ENCODE peak calls at places on chromosomes 12 and 14, in ten cellular contexts. One of them, this sample, is unnamed.

GRCh38 chr14:26008290-26008689 is 589.5 kb downstream of the NOVA1 start:
- DNase-seq in hepatocyte: peak; percentile 8
- DNase-seq in CD8-positive, alpha-beta memory T cell: no peak
- DNase-seq in aorta: no peak
- DNase-seq in thoracic aorta: no peak
- DNase-seq in uterus: no peak
- DNase-seq in ascending aorta: no peak
- DNase-seq in breast epithelium: no peak
- DNase-seq in IMR-90: no peak
- DNase-seq in left ventricle myocardium inferior: no peak
- DNase-seq in this sample: no peak

GRCh38 chr12:109258607-109259544 is 50.2 kb downstream of the FOXN4 start:
- DNase-seq in hepatocyte: no peak
- DNase-seq in CD8-positive, alpha-beta memory T cell: no peak
- DNase-seq in aorta: no peak
- DNase-seq in thoracic aorta: no peak
- DNase-seq in uterus: no peak
- DNase-seq in ascending aorta: no peak
- DNase-seq in breast epithelium: no peak
- DNase-seq in IMR-90: no peak
- DNase-seq in left ventricle myocardium inferior: no peak
- DNase-seq in this sample: no peak

GRCh38 chr14:24852312-24853060 is 197.5 kb downstream of the STXBP6 start:
- DNase-seq in hepatocyte: no peak
- DNase-seq in CD8-positive, alpha-beta memory T cell: no peak
- DNase-seq in aorta: no peak
- DNase-seq in thoracic aorta: no peak
- DNase-seq in uterus: no peak
- DNase-seq in ascending aorta: no peak
- DNase-seq in breast epithelium: no peak
- DNase-seq in IMR-90: no peak
- DNase-seq in left ventricle myocardium inferior: no peak
- DNase-seq in this sample: no peak

GRCh38 chr14:67251573-67252226 is 10.5 kb downstream of the PALS1 start:
- DNase-seq in hepatocyte: no peak
- DNase-seq in CD8-positive, alpha-beta memory T cell: no peak
- DNase-seq in aorta: no peak
- DNase-seq in thoracic aorta: no peak
- DNase-seq in uterus: no peak
- DNase-seq in ascending aorta: no peak
- DNase-seq in breast epithelium: no peak
- DNase-seq in IMR-90: peak; percentile 70
- DNase-seq in left ventricle myocardium inferior: no peak
- DNase-seq in this sample: no peak

GRCh38 chr14:103890052-103890371 is 38.2 kb upstream of the TDRD9 start:
- DNase-seq in hepatocyte: no peak
- DNase-seq in CD8-positive, alpha-beta memory T cell: no peak
- DNase-seq in aorta: no peak
- DNase-seq in thoracic aorta: no peak
- DNase-seq in uterus: no peak
- DNase-seq in ascending aorta: no peak
- DNase-seq in breast epithelium: no peak
- DNase-seq in IMR-90: no peak
- DNase-seq in left ventricle myocardium inferior: no peak
- DNase-seq in this sample: no peak

GRCh38 chr12:21169878-21170472 is 39.0 kb downstream of the SLCO1B1 start:
- DNase-seq in hepatocyte: peak; percentile 64
- DNase-seq in CD8-positive, alpha-beta memory T cell: no peak
- DNase-seq in aorta: no peak
- DNase-seq in thoracic aorta: no peak
- DNase-seq in uterus: no peak
- DNase-seq in ascending aorta: no peak
- DNase-seq in breast epithelium: no peak
- DNase-seq in IMR-90: peak; percentile 25
- DNase-seq in left ventricle myocardium inferior: no peak
- DNase-seq in this sample: no peak

GRCh38 chr12:110993425-110993824 is 73.0 kb upstream of the MYL2 start:
- DNase-seq in hepatocyte: no peak
- DNase-seq in CD8-positive, alpha-beta memory T cell: no peak
- DNase-seq in aorta: no peak
- DNase-seq in thoracic aorta: no peak
- DNase-seq in uterus: no peak
- DNase-seq in ascending aorta: no peak
- DNase-seq in breast epithelium: no peak
- DNase-seq in IMR-90: no peak
- DNase-seq in left ventricle myocardium inferior: no peak
- DNase-seq in this sample: peak; percentile 12

GRCh38 chr14:91092095-91092494 is 21.8 kb upstream of the DGLUCY start:
- DNase-seq in hepatocyte: no peak
- DNase-seq in CD8-positive, alpha-beta memory T cell: no peak
- DNase-seq in aorta: no peak
- DNase-seq in thoracic aorta: no peak
- DNase-seq in uterus: no peak
- DNase-seq in ascending aorta: no peak
- DNase-seq in breast epithelium: no peak
- DNase-seq in IMR-90: no peak
- DNase-seq in left ventricle myocardium inferior: no peak
- DNase-seq in this sample: no peak

GRCh38 chr12:106195638-106196037 is 52.2 kb downstream of the CKAP4 start:
- DNase-seq in hepatocyte: peak; percentile 9
- DNase-seq in CD8-positive, alpha-beta memory T cell: no peak
- DNase-seq in aorta: peak; percentile 85
- DNase-seq in thoracic aorta: peak; percentile 28
- DNase-seq in uterus: peak; percentile 81
- DNase-seq in ascending aorta: no peak
- DNase-seq in breast epithelium: peak; percentile 60
- DNase-seq in IMR-90: peak; percentile 10
- DNase-seq in left ventricle myocardium inferior: peak; percentile 58
- DNase-seq in this sample: peak; percentile 90

GRCh38 chr12:116492703-116493324 is 66.4 kb upstream of the MAP1LC3B2 start:
- DNase-seq in hepatocyte: peak; percentile 50
- DNase-seq in CD8-positive, alpha-beta memory T cell: no peak
- DNase-seq in aorta: no peak
- DNase-seq in thoracic aorta: no peak
- DNase-seq in uterus: no peak
- DNase-seq in ascending aorta: no peak
- DNase-seq in breast epithelium: no peak
- DNase-seq in IMR-90: peak; percentile 81
- DNase-seq in left ventricle myocardium inferior: no peak
- DNase-seq in this sample: no peak

GRCh38 chr12:52248541-52249035 is 15.5 kb downstream of the KRT7 start:
- DNase-seq in hepatocyte: no peak
- DNase-seq in CD8-positive, alpha-beta memory T cell: no peak
- DNase-seq in aorta: no peak
- DNase-seq in thoracic aorta: no peak
- DNase-seq in uterus: no peak
- DNase-seq in ascending aorta: no peak
- DNase-seq in breast epithelium: peak; percentile 63
- DNase-seq in IMR-90: no peak
- DNase-seq in left ventricle myocardium inferior: no peak
- DNase-seq in this sample: no peak
- H3K4me1 ChIP-seq in hepatocyte: peaks cover 26% of the 10 kb centered on the region
- H3K4me1 ChIP-seq in CD8-positive, alpha-beta memory T cell: peaks cover 8% of the 10 kb centered on the region
- H3K4me1 ChIP-seq in aorta: no peaks in the 10 kb centered on the region
- H3K4me1 ChIP-seq in thoracic aorta: peaks cover 47% of the 10 kb centered on the region
- H3K4me1 ChIP-seq in uterus: peaks cover 4% of the 10 kb centered on the region
- H3K4me1 ChIP-seq in ascending aorta: peaks cover 14% of the 10 kb centered on the region
- H3K4me1 ChIP-seq in breast epithelium: peaks cover 13% of the 10 kb centered on the region
- H3K4me1 ChIP-seq in IMR-90: peaks cover 22% of the 10 kb centered on the region
- H3K4me1 ChIP-seq in left ventricle myocardium inferior: peaks cover 40% of the 10 kb centered on the region
- H3K4me1 ChIP-seq in this sample: peaks cover 24% of the 10 kb centered on the region

GRCh38 chr12:53589915-53590314 is 36.3 kb downstream of the ATF7 start:
- DNase-seq in hepatocyte: no peak
- DNase-seq in CD8-positive, alpha-beta memory T cell: no peak
- DNase-seq in aorta: no peak
- DNase-seq in thoracic aorta: no peak
- DNase-seq in uterus: no peak
- DNase-seq in ascending aorta: no peak
- DNase-seq in breast epithelium: no peak
- DNase-seq in IMR-90: no peak
- DNase-seq in left ventricle myocardium inferior: no peak
- DNase-seq in this sample: no peak

GRCh38 chr12:53590661-53591060 is 35.5 kb downstream of the ATF7 start:
- DNase-seq in hepatocyte: no peak
- DNase-seq in CD8-positive, alpha-beta memory T cell: no peak
- DNase-seq in aorta: no peak
- DNase-seq in thoracic aorta: no peak
- DNase-seq in uterus: no peak
- DNase-seq in ascending aorta: no peak
- DNase-seq in breast epithelium: no peak
- DNase-seq in IMR-90: no peak
- DNase-seq in left ventricle myocardium inferior: no peak
- DNase-seq in this sample: no peak

GRCh38 chr12:53588155-53588554 is 38.0 kb downstream of the ATF7 start:
- DNase-seq in hepatocyte: no peak
- DNase-seq in CD8-positive, alpha-beta memory T cell: no peak
- DNase-seq in aorta: no peak
- DNase-seq in thoracic aorta: no peak
- DNase-seq in uterus: no peak
- DNase-seq in ascending aorta: no peak
- DNase-seq in breast epithelium: no peak
- DNase-seq in IMR-90: no peak
- DNase-seq in left ventricle myocardium inferior: no peak
- DNase-seq in this sample: no peak

GRCh38 chr12:53591301-53592206 is 34.6 kb downstream of the ATF7 start:
- DNase-seq in hepatocyte: no peak
- DNase-seq in CD8-positive, alpha-beta memory T cell: no peak
- DNase-seq in aorta: no peak
- DNase-seq in thoracic aorta: no peak
- DNase-seq in uterus: no peak
- DNase-seq in ascending aorta: no peak
- DNase-seq in breast epithelium: no peak
- DNase-seq in IMR-90: no peak
- DNase-seq in left ventricle myocardium inferior: no peak
- DNase-seq in this sample: no peak

GRCh38 chr12:53589423-53589822 is 36.8 kb downstream of the ATF7 start:
- DNase-seq in hepatocyte: no peak
- DNase-seq in CD8-positive, alpha-beta memory T cell: no peak
- DNase-seq in aorta: no peak
- DNase-seq in thoracic aorta: no peak
- DNase-seq in uterus: no peak
- DNase-seq in ascending aorta: no peak
- DNase-seq in breast epithelium: no peak
- DNase-seq in IMR-90: no peak
- DNase-seq in left ventricle myocardium inferior: no peak
- DNase-seq in this sample: no peak
- H3K4me1 ChIP-seq in hepatocyte: peaks cover 24% of the 10 kb centered on the region
- H3K4me1 ChIP-seq in CD8-positive, alpha-beta memory T cell: peaks cover 13% of the 10 kb centered on the region
- H3K4me1 ChIP-seq in aorta: no peaks in the 10 kb centered on the region
- H3K4me1 ChIP-seq in thoracic aorta: peaks cover 32% of the 10 kb centered on the region
- H3K4me1 ChIP-seq in uterus: no peaks in the 10 kb centered on the region
- H3K4me1 ChIP-seq in ascending aorta: peaks cover 14% of the 10 kb centered on the region
- H3K4me1 ChIP-seq in breast epithelium: no peaks in the 10 kb centered on the region
- H3K4me1 ChIP-seq in IMR-90: no peaks in the 10 kb centered on the region
- H3K4me1 ChIP-seq in left ventricle myocardium inferior: peaks cover 85% of the 10 kb centered on the region
- H3K4me1 ChIP-seq in this sample: peaks cover 28% of the 10 kb centered on the region

GRCh38 chr12:115341442-115341841 is 657.5 kb upstream of the TBX3 start:
- DNase-seq in hepatocyte: peak; percentile 81
- DNase-seq in CD8-positive, alpha-beta memory T cell: no peak
- DNase-seq in aorta: peak; percentile 87
- DNase-seq in thoracic aorta: peak; percentile 65
- DNase-seq in uterus: peak; percentile 82
- DNase-seq in ascending aorta: peak; percentile 50
- DNase-seq in breast epithelium: peak; percentile 75
- DNase-seq in IMR-90: peak; percentile 100
- DNase-seq in left ventricle myocardium inferior: peak; percentile 53
- DNase-seq in this sample: peak; percentile 91

GRCh38 chr12:115337693-115338543 is 653.9 kb upstream of the TBX3 start:
- DNase-seq in hepatocyte: peak; percentile 62
- DNase-seq in CD8-positive, alpha-beta memory T cell: no peak
- DNase-seq in aorta: peak; percentile 68
- DNase-seq in thoracic aorta: peak; percentile 18
- DNase-seq in uterus: peak; percentile 42
- DNase-seq in ascending aorta: no peak
- DNase-seq in breast epithelium: peak; percentile 42
- DNase-seq in IMR-90: peak; percentile 98
- DNase-seq in left ventricle myocardium inferior: peak; percentile 16
- DNase-seq in this sample: peak; percentile 84

GRCh38 chr12:115338566-115339294 is 654.8 kb upstream of the TBX3 start:
- DNase-seq in hepatocyte: no peak
- DNase-seq in CD8-positive, alpha-beta memory T cell: no peak
- DNase-seq in aorta: no peak
- DNase-seq in thoracic aorta: no peak
- DNase-seq in uterus: no peak
- DNase-seq in ascending aorta: no peak
- DNase-seq in breast epithelium: no peak
- DNase-seq in IMR-90: no peak
- DNase-seq in left ventricle myocardium inferior: no peak
- DNase-seq in this sample: no peak

GRCh38 chr12:115343601-115344000 is 659.6 kb upstream of the TBX3 start:
- DNase-seq in hepatocyte: no peak
- DNase-seq in CD8-positive, alpha-beta memory T cell: no peak
- DNase-seq in aorta: no peak
- DNase-seq in thoracic aorta: no peak
- DNase-seq in uterus: no peak
- DNase-seq in ascending aorta: no peak
- DNase-seq in breast epithelium: no peak
- DNase-seq in IMR-90: no peak
- DNase-seq in left ventricle myocardium inferior: no peak
- DNase-seq in this sample: no peak

DNA sequence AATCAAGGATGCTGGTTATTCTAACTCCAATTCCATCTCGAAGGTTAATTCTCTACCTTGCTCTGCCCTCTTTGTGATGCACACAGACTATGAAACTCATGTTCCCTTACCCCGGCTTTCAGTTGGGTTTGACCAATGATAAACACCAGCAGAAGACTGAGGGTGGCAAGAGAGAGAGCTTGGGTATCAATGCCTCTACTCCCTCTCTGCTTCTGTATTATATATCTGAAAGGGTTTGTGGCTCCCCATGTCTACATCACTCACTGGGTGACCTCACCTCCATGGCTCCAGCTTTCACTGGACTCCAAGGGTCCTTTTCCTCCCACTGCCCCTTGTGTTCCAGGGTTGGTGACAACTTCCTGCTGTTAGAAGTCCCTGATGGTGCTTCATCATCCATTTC is 659.0 kb upstream of the TBX3 start:
- DNase-seq in hepatocyte: no peak
- DNase-seq in CD8-positive, alpha-beta memory T cell: no peak
- DNase-seq in aorta: no peak
- DNase-seq in thoracic aorta: no peak
- DNase-seq in uterus: no peak
- DNase-seq in ascending aorta: no peak
- DNase-seq in breast epithelium: no peak
- DNase-seq in IMR-90: no peak
- DNase-seq in left ventricle myocardium inferior: no peak
- DNase-seq in this sample: no peak
- H3K4me1 ChIP-seq in hepatocyte: no peaks in the 10 kb centered on the region
- H3K4me1 ChIP-seq in CD8-positive, alpha-beta memory T cell: no peaks in the 10 kb centered on the region
- H3K4me1 ChIP-seq in aorta: no peaks in the 10 kb centered on the region
- H3K4me1 ChIP-seq in thoracic aorta: no peaks in the 10 kb centered on the region
- H3K4me1 ChIP-seq in uterus: no peaks in the 10 kb centered on the region
- H3K4me1 ChIP-seq in ascending aorta: no peaks in the 10 kb centered on the region
- H3K4me1 ChIP-seq in breast epithelium: no peaks in the 10 kb centered on the region
- H3K4me1 ChIP-seq in IMR-90: peaks cover 3% of the 10 kb centered on the region
- H3K4me1 ChIP-seq in left ventricle myocardium inferior: peaks cover under 1% of the 10 kb centered on the region
- H3K4me1 ChIP-seq in this sample: peaks cover 19% of the 10 kb centered on the region

DNA sequence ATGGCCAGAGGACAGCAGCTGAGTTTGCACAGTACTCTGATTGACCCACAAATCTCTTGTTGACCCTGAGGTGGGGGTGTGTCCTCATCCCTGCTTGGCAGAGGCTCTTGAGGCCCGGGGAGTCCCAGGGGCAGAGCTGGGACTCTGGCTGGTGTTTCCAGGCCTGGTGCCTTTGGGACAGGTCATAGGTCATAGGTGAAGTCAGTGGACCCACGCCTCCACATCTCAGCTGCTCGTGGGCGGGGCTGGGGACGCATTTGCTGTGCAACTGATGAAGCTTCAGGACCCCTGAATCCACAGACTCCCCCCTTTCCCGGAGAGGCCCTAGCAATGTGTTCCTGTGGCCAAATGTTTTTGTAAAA is 404 bp upstream of the CACNA2D4 start:
- DNase-seq in hepatocyte: no peak
- DNase-seq in CD8-positive, alpha-beta memory T cell: no peak
- DNase-seq in aorta: peak; percentile 43
- DNase-seq in thoracic aorta: no peak
- DNase-seq in uterus: no peak
- DNase-seq in ascending aorta: no peak
- DNase-seq in breast epithelium: no peak
- DNase-seq in IMR-90: no peak
- DNase-seq in left ventricle myocardium inferior: no peak
- DNase-seq in this sample: no peak
- H3K4me1 ChIP-seq in hepatocyte: peaks cover 15% of the 10 kb centered on the region
- H3K4me1 ChIP-seq in CD8-positive, alpha-beta memory T cell: peaks cover 25% of the 10 kb centered on the region
- H3K4me1 ChIP-seq in aorta: no peaks in the 10 kb centered on the region
- H3K4me1 ChIP-seq in thoracic aorta: peaks cover 3% of the 10 kb centered on the region
- H3K4me1 ChIP-seq in uterus: no peaks in the 10 kb centered on the region
- H3K4me1 ChIP-seq in ascending aorta: no peaks in the 10 kb centered on the region
- H3K4me1 ChIP-seq in breast epithelium: no peaks in the 10 kb centered on the region
- H3K4me1 ChIP-seq in IMR-90: no peaks in the 10 kb centered on the region
- H3K4me1 ChIP-seq in left ventricle myocardium inferior: peaks cover 16% of the 10 kb centered on the region
- H3K4me1 ChIP-seq in this sample: no peaks in the 10 kb centered on the region